ENCODE peak calls at places on chromosomes 4 and X, in five cellular contexts. One of them, this sample, is unnamed.

GRCh38 chrX:19670854-19671620 is 155.7 kb upstream of the MAP3K15 start:
- DNase-seq in suprapubic skin: no peak
- DNase-seq in ovary: peak; percentile 20
- DNase-seq in Peyer's patch: no peak
- DNase-seq in adrenal gland: no peak
- DNase-seq in this sample: no peak

GRCh38 chr4:87465739-87466366 is 43.5 kb downstream of the NUDT9 start:
- DNase-seq in suprapubic skin: no peak
- DNase-seq in ovary: no peak
- DNase-seq in Peyer's patch: no peak
- DNase-seq in adrenal gland: no peak
- DNase-seq in this sample: no peak

GRCh38 chr4:165204462-165204830 is 2.9 kb upstream of the KLHL2 start:
- DNase-seq in suprapubic skin: no peak
- DNase-seq in ovary: no peak
- DNase-seq in Peyer's patch: no peak
- DNase-seq in adrenal gland: no peak
- DNase-seq in this sample: no peak

GRCh38 chr4:126737899-126738526 is 894.7 kb upstream of the INTU start:
- DNase-seq in suprapubic skin: no peak
- DNase-seq in ovary: no peak
- DNase-seq in Peyer's patch: no peak
- DNase-seq in adrenal gland: no peak
- DNase-seq in this sample: no peak

GRCh38 chrX:153828723-153829548 is 1.4 kb downstream of the PDZD4 start:
- DNase-seq in suprapubic skin: no peak
- DNase-seq in ovary: no peak
- DNase-seq in Peyer's patch: no peak
- DNase-seq in adrenal gland: no peak
- DNase-seq in this sample: no peak

GRCh38 chr4:150782311-150782710 is 200.4 kb downstream of the MAB21L2 start:
- DNase-seq in suprapubic skin: no peak
- DNase-seq in ovary: no peak
- DNase-seq in Peyer's patch: no peak
- DNase-seq in adrenal gland: peak; percentile 61
- DNase-seq in this sample: peak; percentile 18

GRCh38 chr4:168304744-168305459 is 13.7 kb downstream of the DDX60 start:
- DNase-seq in suprapubic skin: no peak
- DNase-seq in ovary: no peak
- DNase-seq in Peyer's patch: no peak
- DNase-seq in adrenal gland: no peak
- DNase-seq in this sample: no peak

GRCh38 chr4:105306158-105306781 is 159.6 kb downstream of the TET2 start:
- DNase-seq in suprapubic skin: no peak
- DNase-seq in ovary: no peak
- DNase-seq in Peyer's patch: no peak
- DNase-seq in adrenal gland: no peak
- DNase-seq in this sample: no peak

GRCh38 chr4:93373893-93374860 is 454.4 kb upstream of the ATOH1 start:
- DNase-seq in suprapubic skin: no peak
- DNase-seq in ovary: no peak
- DNase-seq in Peyer's patch: no peak
- DNase-seq in adrenal gland: no peak
- DNase-seq in this sample: no peak

GRCh38 chr4:77931452-77932135 is 69.0 kb downstream of the MRPL1 start:
- DNase-seq in suprapubic skin: no peak
- DNase-seq in ovary: no peak
- DNase-seq in Peyer's patch: no peak
- DNase-seq in adrenal gland: no peak
- DNase-seq in this sample: no peak

GRCh38 chr4:101418055-101418454 is 70.7 kb upstream of the PPP3CA start:
- DNase-seq in suprapubic skin: no peak
- DNase-seq in ovary: no peak
- DNase-seq in Peyer's patch: peak; percentile 65
- DNase-seq in adrenal gland: no peak
- DNase-seq in this sample: no peak

GRCh38 chr4:64584981-64585557 is 175.8 kb upstream of the TECRL start:
- DNase-seq in suprapubic skin: no peak
- DNase-seq in ovary: no peak
- DNase-seq in Peyer's patch: no peak
- DNase-seq in adrenal gland: no peak
- DNase-seq in this sample: no peak

GRCh38 chrX:135432881-135433521 is 11.3 kb downstream of the SMIM10L2A start:
- DNase-seq in suprapubic skin: no peak
- DNase-seq in ovary: no peak
- DNase-seq in Peyer's patch: no peak
- DNase-seq in adrenal gland: no peak
- DNase-seq in this sample: no peak

GRCh38 chr4:64713256-64713840 is 304.1 kb upstream of the TECRL start:
- DNase-seq in suprapubic skin: no peak
- DNase-seq in ovary: no peak
- DNase-seq in Peyer's patch: no peak
- DNase-seq in adrenal gland: no peak
- DNase-seq in this sample: no peak

GRCh38 chrX:14030248-14030592 is 528 bp upstream of the GEMIN8 start:
- DNase-seq in suprapubic skin: no peak
- DNase-seq in ovary: no peak
- DNase-seq in Peyer's patch: no peak
- DNase-seq in adrenal gland: no peak
- DNase-seq in this sample: no peak

GRCh38 chrX:39809326-39809725 is 288.4 kb downstream of the BCOR start:
- DNase-seq in suprapubic skin: no peak
- DNase-seq in ovary: no peak
- DNase-seq in Peyer's patch: no peak
- DNase-seq in adrenal gland: no peak
- DNase-seq in this sample: no peak

GRCh38 chr4:109864134-109864533 is 16.2 kb downstream of the LRIT3 start:
- DNase-seq in suprapubic skin: no peak
- DNase-seq in ovary: no peak
- DNase-seq in Peyer's patch: no peak
- DNase-seq in adrenal gland: no peak
- DNase-seq in this sample: no peak

GRCh38 chr4:17636696-17637351 is 22.4 kb downstream of the MED28 start:
- DNase-seq in suprapubic skin: peak; percentile 79
- DNase-seq in ovary: peak; percentile 57
- DNase-seq in Peyer's patch: peak; percentile 74
- DNase-seq in adrenal gland: peak; percentile 89
- DNase-seq in this sample: peak; percentile 73

GRCh38 chr4:2800691-2801596 is 8.1 kb downstream of the SH3BP2 start:
- DNase-seq in suprapubic skin: peak; percentile 85
- DNase-seq in ovary: peak; percentile 78
- DNase-seq in Peyer's patch: peak; percentile 73
- DNase-seq in adrenal gland: peak; percentile 82
- DNase-seq in this sample: peak; percentile 48

GRCh38 chr4:138110815-138111214 is 131.3 kb downstream of the SLC7A11 start:
- DNase-seq in suprapubic skin: no peak
- DNase-seq in ovary: no peak
- DNase-seq in Peyer's patch: no peak
- DNase-seq in adrenal gland: no peak
- DNase-seq in this sample: no peak

GRCh38 chr4:38943355-38943754 is 75.7 kb downstream of the FAM114A1 start:
- DNase-seq in suprapubic skin: no peak
- DNase-seq in ovary: peak; percentile 86
- DNase-seq in Peyer's patch: peak; percentile 31
- DNase-seq in adrenal gland: peak; percentile 91
- DNase-seq in this sample: peak; percentile 39

GRCh38 chr4:109764376-109764775 is 34.5 kb upstream of the PLA2G12A start:
- DNase-seq in suprapubic skin: no peak
- DNase-seq in ovary: peak; percentile 10
- DNase-seq in Peyer's patch: no peak
- DNase-seq in adrenal gland: no peak
- DNase-seq in this sample: no peak

GRCh38 chr4:6928067-6928466 is 18.4 kb downstream of the TBC1D14 start:
- DNase-seq in suprapubic skin: no peak
- DNase-seq in ovary: no peak
- DNase-seq in Peyer's patch: no peak
- DNase-seq in adrenal gland: no peak
- DNase-seq in this sample: no peak
- H3K4me3 ChIP-seq in suprapubic skin: no peak overlapping the region
- H3K4me3 ChIP-seq in ovary: no peak overlapping the region
- H3K4me3 ChIP-seq in Peyer's patch: no peak overlapping the region
- H3K4me3 ChIP-seq in adrenal gland: no peak overlapping the region
- H3K4me3 ChIP-seq in this sample: no peak overlapping the region

GRCh38 chrX:54530358-54530900 is 410 bp downstream of the GNL3L start:
- DNase-seq in suprapubic skin: no peak
- DNase-seq in ovary: no peak
- DNase-seq in Peyer's patch: no peak
- DNase-seq in adrenal gland: no peak
- DNase-seq in this sample: no peak
- TF ChIP-seq POLR2A in suprapubic skin: no peak
- TF ChIP-seq POLR2A in ovary: no peak
- TF ChIP-seq POLR2A in Peyer's patch: no peak
- TF ChIP-seq POLR2A in adrenal gland: no peak
- TF ChIP-seq POLR2A in this sample: no peak

DNA sequence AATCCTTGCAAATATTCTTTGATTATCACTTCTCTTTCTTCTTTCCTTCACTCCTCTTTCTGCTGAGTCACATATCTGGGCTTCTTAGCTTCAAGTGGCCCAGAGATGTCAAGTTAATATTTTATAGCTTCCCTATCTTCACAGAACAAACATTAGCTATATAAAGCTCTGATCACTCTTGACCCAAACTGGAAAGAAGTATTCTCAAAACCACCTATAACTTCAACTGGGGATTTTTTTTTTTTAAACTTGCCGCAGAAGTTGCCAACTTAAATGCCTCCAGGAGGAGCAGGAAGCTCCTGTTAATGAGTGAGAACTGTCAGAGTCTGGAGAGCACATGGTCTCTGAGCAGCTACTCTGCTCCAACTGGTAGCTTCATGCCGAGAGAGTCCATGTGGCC is 233.3 kb upstream of the EDNRA start:
- DNase-seq in suprapubic skin: no peak
- DNase-seq in ovary: no peak
- DNase-seq in Peyer's patch: no peak
- DNase-seq in adrenal gland: no peak
- DNase-seq in this sample: no peak
- H3K4me3 ChIP-seq in suprapubic skin: no peak overlapping the region
- H3K4me3 ChIP-seq in ovary: no peak overlapping the region
- H3K4me3 ChIP-seq in Peyer's patch: no peak overlapping the region
- H3K4me3 ChIP-seq in adrenal gland: no peak overlapping the region
- H3K4me3 ChIP-seq in this sample: no peak overlapping the region

GRCh38 chr4:123256901-123257300 is 139.7 kb upstream of the SPRY1 start:
- DNase-seq in suprapubic skin: no peak
- DNase-seq in ovary: no peak
- DNase-seq in Peyer's patch: no peak
- DNase-seq in adrenal gland: no peak
- DNase-seq in this sample: no peak
- TF ChIP-seq POLR2A in suprapubic skin: no peak
- TF ChIP-seq POLR2A in ovary: no peak
- TF ChIP-seq POLR2A in Peyer's patch: no peak
- TF ChIP-seq POLR2A in adrenal gland: no peak
- TF ChIP-seq POLR2A in this sample: no peak

GRCh38 chr4:153257966-153258365 is 53.7 kb downstream of the TRIM2 start:
- DNase-seq in suprapubic skin: no peak
- DNase-seq in ovary: no peak
- DNase-seq in Peyer's patch: no peak
- DNase-seq in adrenal gland: no peak
- DNase-seq in this sample: no peak
- H3K4me3 ChIP-seq in suprapubic skin: no peak overlapping the region
- H3K4me3 ChIP-seq in ovary: no peak overlapping the region
- H3K4me3 ChIP-seq in Peyer's patch: no peak overlapping the region
- H3K4me3 ChIP-seq in adrenal gland: no peak overlapping the region
- H3K4me3 ChIP-seq in this sample: no peak overlapping the region

GRCh38 chrX:1322393-1322792 is 14.2 kb upstream of the IL3RA start:
- DNase-seq in suprapubic skin: no peak
- DNase-seq in ovary: no peak
- DNase-seq in Peyer's patch: no peak
- DNase-seq in adrenal gland: no peak
- DNase-seq in this sample: no peak

GRCh38 chrX:1323315-1323714 is 13.3 kb upstream of the IL3RA start:
- DNase-seq in suprapubic skin: no peak
- DNase-seq in ovary: no peak
- DNase-seq in Peyer's patch: peak; percentile 43
- DNase-seq in adrenal gland: peak; percentile 74
- DNase-seq in this sample: peak; percentile 52

GRCh38 chrX:1325515-1326116 is 11.0 kb upstream of the IL3RA start:
- DNase-seq in suprapubic skin: no peak
- DNase-seq in ovary: no peak
- DNase-seq in Peyer's patch: no peak
- DNase-seq in adrenal gland: no peak
- DNase-seq in this sample: no peak

GRCh38 chrX:1330605-1331004 is 6.0 kb upstream of the IL3RA start:
- DNase-seq in suprapubic skin: no peak
- DNase-seq in ovary: no peak
- DNase-seq in Peyer's patch: no peak
- DNase-seq in adrenal gland: no peak
- DNase-seq in this sample: no peak

DNA sequence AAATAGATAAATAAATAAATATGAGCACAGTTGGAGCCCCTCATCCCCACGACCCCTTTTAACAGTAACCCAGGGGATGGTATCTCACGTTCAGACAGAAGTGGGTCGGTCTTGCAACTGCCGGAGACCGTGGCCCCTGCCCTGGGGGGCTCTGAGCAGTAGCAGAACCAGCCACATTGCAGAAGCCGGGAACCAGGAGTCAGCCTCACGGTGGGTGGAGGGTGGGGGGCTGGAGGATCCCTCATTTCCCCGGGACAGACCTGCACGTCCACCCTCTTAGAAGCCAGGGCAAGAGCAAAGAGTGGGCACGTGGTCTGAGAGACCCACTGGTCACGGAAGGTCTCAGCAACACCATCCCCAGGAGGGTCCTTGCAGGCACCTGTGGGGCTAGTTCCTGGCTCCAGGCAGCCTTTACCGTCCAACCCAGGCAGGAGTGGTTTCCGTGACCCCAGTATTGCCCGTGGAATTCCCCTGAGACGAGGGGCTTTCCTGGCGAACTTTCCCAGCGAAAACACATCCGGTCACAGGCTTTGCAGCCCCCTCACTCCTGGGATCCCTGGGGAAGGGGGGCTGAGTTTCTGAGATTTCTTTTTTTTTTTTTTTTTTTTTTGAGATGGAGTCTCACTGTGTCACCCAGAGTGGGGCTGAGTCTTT is 8.8 kb upstream of the IL3RA start:
- DNase-seq in suprapubic skin: no peak
- DNase-seq in ovary: no peak
- DNase-seq in Peyer's patch: no peak
- DNase-seq in adrenal gland: no peak
- DNase-seq in this sample: no peak
- TF ChIP-seq POLR2A in suprapubic skin: no peak
- TF ChIP-seq POLR2A in ovary: no peak
- TF ChIP-seq POLR2A in Peyer's patch: no peak
- TF ChIP-seq POLR2A in adrenal gland: no peak
- TF ChIP-seq POLR2A in this sample: no peak

GRCh38 chr4:118834070-118834469 is 1.9 kb downstream of the SEC24D start:
- DNase-seq in suprapubic skin: no peak
- DNase-seq in ovary: no peak
- DNase-seq in Peyer's patch: no peak
- DNase-seq in adrenal gland: no peak
- DNase-seq in this sample: no peak
- H3K4me3 ChIP-seq in suprapubic skin: peak overlapping the region; percentile 97
- H3K4me3 ChIP-seq in ovary: no peak overlapping the region
- H3K4me3 ChIP-seq in Peyer's patch: no peak overlapping the region
- H3K4me3 ChIP-seq in adrenal gland: no peak overlapping the region
- H3K4me3 ChIP-seq in this sample: no peak overlapping the region

This sample was measured in body of pancreas.